ENCODE peak calls at places on chromosomes 6 and 20, in eight cellular contexts. One of them, this sample, is unnamed.

GRCh38 chr20:48189177-48189576 is 403.9 kb upstream of the SULF2 start:
- DNase-seq in GM23248: peak; percentile 22
- DNase-seq in endothelial cell of umbilical vein: peak; percentile 5
- DNase-seq in GM23338: peak; percentile 53
- DNase-seq in K562: no peak
- DNase-seq in fibroblast of lung: peak; percentile 54
- DNase-seq in hepatocyte: no peak
- DNase-seq in A673: peak; percentile 14
- DNase-seq in this sample: no peak

GRCh38 chr20:5745416-5745968 is 4.7 kb upstream of the SHLD1 start:
- DNase-seq in GM23248: no peak
- DNase-seq in endothelial cell of umbilical vein: no peak
- DNase-seq in GM23338: no peak
- DNase-seq in K562: no peak
- DNase-seq in fibroblast of lung: no peak
- DNase-seq in hepatocyte: no peak
- DNase-seq in A673: no peak
- DNase-seq in this sample: no peak

GRCh38 chr6:168837231-168837903 is 396.4 kb downstream of the SMOC2 start:
- DNase-seq in GM23248: no peak
- DNase-seq in endothelial cell of umbilical vein: no peak
- DNase-seq in GM23338: peak; percentile 32
- DNase-seq in K562: no peak
- DNase-seq in fibroblast of lung: no peak
- DNase-seq in hepatocyte: no peak
- DNase-seq in A673: no peak
- DNase-seq in this sample: no peak

GRCh38 chr6:121794630-121795029 is 359.2 kb downstream of the GJA1 start:
- DNase-seq in GM23248: peak; percentile 97
- DNase-seq in endothelial cell of umbilical vein: peak; percentile 81
- DNase-seq in GM23338: no peak
- DNase-seq in K562: no peak
- DNase-seq in fibroblast of lung: peak; percentile 98
- DNase-seq in hepatocyte: peak; percentile 26
- DNase-seq in A673: no peak
- DNase-seq in this sample: peak; percentile 69

GRCh38 chr6:157941101-157941863 is 40.4 kb upstream of the SYNJ2 start:
- DNase-seq in GM23248: no peak
- DNase-seq in endothelial cell of umbilical vein: no peak
- DNase-seq in GM23338: no peak
- DNase-seq in K562: no peak
- DNase-seq in fibroblast of lung: no peak
- DNase-seq in hepatocyte: no peak
- DNase-seq in A673: no peak
- DNase-seq in this sample: no peak

GRCh38 chr20:61839912-61840441 is 225.7 kb downstream of the TAF4 start:
- DNase-seq in GM23248: no peak
- DNase-seq in endothelial cell of umbilical vein: no peak
- DNase-seq in GM23338: no peak
- DNase-seq in K562: no peak
- DNase-seq in fibroblast of lung: no peak
- DNase-seq in hepatocyte: no peak
- DNase-seq in A673: no peak
- DNase-seq in this sample: no peak

GRCh38 chr6:4909063-4909645 is 94.7 kb downstream of the RPP40 start:
- DNase-seq in GM23248: no peak
- DNase-seq in endothelial cell of umbilical vein: no peak
- DNase-seq in GM23338: no peak
- DNase-seq in K562: no peak
- DNase-seq in fibroblast of lung: no peak
- DNase-seq in hepatocyte: no peak
- DNase-seq in A673: no peak
- DNase-seq in this sample: no peak

GRCh38 chr20:62641749-62642665 is at the start of gene SLCO4A1:
- DNase-seq in GM23248: peak; percentile 65
- DNase-seq in endothelial cell of umbilical vein: peak; percentile 56
- DNase-seq in GM23338: peak; percentile 75
- DNase-seq in K562: peak; percentile 98
- DNase-seq in fibroblast of lung: peak; percentile 49
- DNase-seq in hepatocyte: peak; percentile 75
- DNase-seq in A673: peak; percentile 93
- DNase-seq in this sample: no peak

GRCh38 chr6:12903246-12903645 is 186.7 kb downstream of the PHACTR1 start:
- DNase-seq in GM23248: no peak
- DNase-seq in endothelial cell of umbilical vein: no peak
- DNase-seq in GM23338: no peak
- DNase-seq in K562: no peak
- DNase-seq in fibroblast of lung: no peak
- DNase-seq in hepatocyte: no peak
- DNase-seq in A673: no peak
- DNase-seq in this sample: no peak

GRCh38 chr6:109079981-109080380 is 14.7 kb downstream of the SESN1 start:
- DNase-seq in GM23248: no peak
- DNase-seq in endothelial cell of umbilical vein: no peak
- DNase-seq in GM23338: no peak
- DNase-seq in K562: no peak
- DNase-seq in fibroblast of lung: no peak
- DNase-seq in hepatocyte: no peak
- DNase-seq in A673: no peak
- DNase-seq in this sample: no peak

GRCh38 chr6:118784641-118785164 is 109.2 kb upstream of the ASF1A start:
- DNase-seq in GM23248: no peak
- DNase-seq in endothelial cell of umbilical vein: no peak
- DNase-seq in GM23338: no peak
- DNase-seq in K562: no peak
- DNase-seq in fibroblast of lung: no peak
- DNase-seq in hepatocyte: no peak
- DNase-seq in A673: peak; percentile 28
- DNase-seq in this sample: no peak

GRCh38 chr6:3286641-3287171 is 28.0 kb downstream of the PSMG4 start:
- DNase-seq in GM23248: no peak
- DNase-seq in endothelial cell of umbilical vein: no peak
- DNase-seq in GM23338: no peak
- DNase-seq in K562: no peak
- DNase-seq in fibroblast of lung: no peak
- DNase-seq in hepatocyte: no peak
- DNase-seq in A673: no peak
- DNase-seq in this sample: no peak

GRCh38 chr6:47308223-47308567 is 1.5 kb downstream of the TNFRSF21 start:
- DNase-seq in GM23248: peak; percentile 6
- DNase-seq in endothelial cell of umbilical vein: no peak
- DNase-seq in GM23338: no peak
- DNase-seq in K562: no peak
- DNase-seq in fibroblast of lung: no peak
- DNase-seq in hepatocyte: no peak
- DNase-seq in A673: no peak
- DNase-seq in this sample: no peak

GRCh38 chr6:122995930-122996796 is at the start of gene CLVS2:
- DNase-seq in GM23248: peak; percentile 49
- DNase-seq in endothelial cell of umbilical vein: no peak
- DNase-seq in GM23338: peak; percentile 89
- DNase-seq in K562: no peak
- DNase-seq in fibroblast of lung: peak; percentile 25
- DNase-seq in hepatocyte: peak; percentile 37
- DNase-seq in A673: peak; percentile 95
- DNase-seq in this sample: no peak
- TF ChIP-seq EZH2 in GM23248: peak; percentile 42
- TF ChIP-seq EZH2 in endothelial cell of umbilical vein: peak; percentile 84
- TF ChIP-seq EZH2 in GM23338: peak; percentile 55
- TF ChIP-seq EZH2 in K562: no peak
- TF ChIP-seq EZH2 in fibroblast of lung: no peak
- TF ChIP-seq EZH2 in hepatocyte: peak; percentile 49
- TF ChIP-seq EZH2 in A673: no peak
- TF ChIP-seq EZH2 in this sample: peak; percentile 92

GRCh38 chr20:36307412-36308317 is 1.5 kb downstream of the DLGAP4 start:
- DNase-seq in GM23248: no peak
- DNase-seq in endothelial cell of umbilical vein: no peak
- DNase-seq in GM23338: peak; percentile 38
- DNase-seq in K562: peak; percentile 7
- DNase-seq in fibroblast of lung: no peak
- DNase-seq in hepatocyte: no peak
- DNase-seq in A673: no peak
- DNase-seq in this sample: no peak

GRCh38 chr20:36309643-36310042 is 3.5 kb downstream of the DLGAP4 start:
- DNase-seq in GM23248: no peak
- DNase-seq in endothelial cell of umbilical vein: no peak
- DNase-seq in GM23338: no peak
- DNase-seq in K562: no peak
- DNase-seq in fibroblast of lung: no peak
- DNase-seq in hepatocyte: no peak
- DNase-seq in A673: no peak
- DNase-seq in this sample: no peak

GRCh38 chr20:36308986-36309385 is 2.8 kb downstream of the DLGAP4 start:
- DNase-seq in GM23248: no peak
- DNase-seq in endothelial cell of umbilical vein: no peak
- DNase-seq in GM23338: peak; percentile 32
- DNase-seq in K562: no peak
- DNase-seq in fibroblast of lung: no peak
- DNase-seq in hepatocyte: no peak
- DNase-seq in A673: no peak
- DNase-seq in this sample: no peak

GRCh38 chr20:36306557-36307411 is 645 bp downstream of the DLGAP4 start:
- DNase-seq in GM23248: no peak
- DNase-seq in endothelial cell of umbilical vein: no peak
- DNase-seq in GM23338: peak; percentile 45
- DNase-seq in K562: no peak
- DNase-seq in fibroblast of lung: no peak
- DNase-seq in hepatocyte: no peak
- DNase-seq in A673: no peak
- DNase-seq in this sample: no peak

DNA sequence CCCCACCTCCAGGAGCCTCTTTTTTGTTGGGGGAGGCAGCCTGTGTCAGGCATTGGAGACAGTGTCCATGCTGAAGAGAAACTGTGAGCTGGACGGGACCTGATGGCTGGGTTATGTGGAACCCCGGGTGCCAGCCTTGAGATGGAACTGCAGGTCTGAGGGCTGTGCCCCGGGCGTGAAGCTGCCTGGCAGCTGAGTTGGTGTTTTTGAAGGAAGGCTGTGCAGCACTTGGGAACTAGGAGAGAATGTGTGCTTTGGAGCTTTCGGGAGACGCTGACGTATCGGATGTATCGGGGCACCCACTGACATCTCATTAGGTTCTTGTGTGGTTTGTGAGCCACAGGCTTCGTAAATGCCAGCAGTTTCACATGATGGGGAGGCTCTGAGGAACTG is 2.2 kb downstream of the DLGAP4 start:
- DNase-seq in GM23248: no peak
- DNase-seq in endothelial cell of umbilical vein: no peak
- DNase-seq in GM23338: no peak
- DNase-seq in K562: no peak
- DNase-seq in fibroblast of lung: no peak
- DNase-seq in hepatocyte: no peak
- DNase-seq in A673: no peak
- DNase-seq in this sample: no peak
- TF ChIP-seq EZH2 in GM23248: no peak
- TF ChIP-seq EZH2 in endothelial cell of umbilical vein: no peak
- TF ChIP-seq EZH2 in GM23338: no peak
- TF ChIP-seq EZH2 in K562: no peak
- TF ChIP-seq EZH2 in fibroblast of lung: no peak
- TF ChIP-seq EZH2 in hepatocyte: no peak
- TF ChIP-seq EZH2 in A673: no peak
- TF ChIP-seq EZH2 in this sample: no peak

GRCh38 chr6:35025241-35026188 is 115.6 kb downstream of the TCP11 start:
- DNase-seq in GM23248: peak; percentile 46
- DNase-seq in endothelial cell of umbilical vein: peak; percentile 29
- DNase-seq in GM23338: peak; percentile 52
- DNase-seq in K562: no peak
- DNase-seq in fibroblast of lung: no peak
- DNase-seq in hepatocyte: no peak
- DNase-seq in A673: no peak
- DNase-seq in this sample: no peak
- TF ChIP-seq EZH2 in GM23248: no peak
- TF ChIP-seq EZH2 in endothelial cell of umbilical vein: no peak
- TF ChIP-seq EZH2 in GM23338: no peak
- TF ChIP-seq EZH2 in K562: no peak
- TF ChIP-seq EZH2 in fibroblast of lung: no peak
- TF ChIP-seq EZH2 in hepatocyte: no peak
- TF ChIP-seq EZH2 in A673: no peak
- TF ChIP-seq EZH2 in this sample: no peak

GRCh38 chr6:90294614-90294988 is 2.0 kb downstream of the BACH2 start:
- DNase-seq in GM23248: peak; percentile 15
- DNase-seq in endothelial cell of umbilical vein: no peak
- DNase-seq in GM23338: peak; percentile 51
- DNase-seq in K562: no peak
- DNase-seq in fibroblast of lung: peak; percentile 37
- DNase-seq in hepatocyte: no peak
- DNase-seq in A673: peak; percentile 22
- DNase-seq in this sample: no peak

GRCh38 chr6:90294008-90294511 is 2.6 kb downstream of the BACH2 start:
- DNase-seq in GM23248: no peak
- DNase-seq in endothelial cell of umbilical vein: no peak
- DNase-seq in GM23338: no peak
- DNase-seq in K562: no peak
- DNase-seq in fibroblast of lung: no peak
- DNase-seq in hepatocyte: no peak
- DNase-seq in A673: no peak
- DNase-seq in this sample: no peak

GRCh38 chr6:90296346-90297123 is at the start of gene BACH2:
- DNase-seq in GM23248: peak; percentile 93
- DNase-seq in endothelial cell of umbilical vein: peak; percentile 78
- DNase-seq in GM23338: peak; percentile 97
- DNase-seq in K562: peak; percentile 85
- DNase-seq in fibroblast of lung: peak; percentile 92
- DNase-seq in hepatocyte: peak; percentile 97
- DNase-seq in A673: peak; percentile 90
- DNase-seq in this sample: no peak

GRCh38 chr6:90295854-90296345 is 743 bp downstream of the BACH2 start:
- DNase-seq in GM23248: peak; percentile 74
- DNase-seq in endothelial cell of umbilical vein: peak; percentile 73
- DNase-seq in GM23338: peak; percentile 69
- DNase-seq in K562: peak; percentile 71
- DNase-seq in fibroblast of lung: peak; percentile 79
- DNase-seq in hepatocyte: peak; percentile 80
- DNase-seq in A673: peak; percentile 64
- DNase-seq in this sample: no peak

DNA sequence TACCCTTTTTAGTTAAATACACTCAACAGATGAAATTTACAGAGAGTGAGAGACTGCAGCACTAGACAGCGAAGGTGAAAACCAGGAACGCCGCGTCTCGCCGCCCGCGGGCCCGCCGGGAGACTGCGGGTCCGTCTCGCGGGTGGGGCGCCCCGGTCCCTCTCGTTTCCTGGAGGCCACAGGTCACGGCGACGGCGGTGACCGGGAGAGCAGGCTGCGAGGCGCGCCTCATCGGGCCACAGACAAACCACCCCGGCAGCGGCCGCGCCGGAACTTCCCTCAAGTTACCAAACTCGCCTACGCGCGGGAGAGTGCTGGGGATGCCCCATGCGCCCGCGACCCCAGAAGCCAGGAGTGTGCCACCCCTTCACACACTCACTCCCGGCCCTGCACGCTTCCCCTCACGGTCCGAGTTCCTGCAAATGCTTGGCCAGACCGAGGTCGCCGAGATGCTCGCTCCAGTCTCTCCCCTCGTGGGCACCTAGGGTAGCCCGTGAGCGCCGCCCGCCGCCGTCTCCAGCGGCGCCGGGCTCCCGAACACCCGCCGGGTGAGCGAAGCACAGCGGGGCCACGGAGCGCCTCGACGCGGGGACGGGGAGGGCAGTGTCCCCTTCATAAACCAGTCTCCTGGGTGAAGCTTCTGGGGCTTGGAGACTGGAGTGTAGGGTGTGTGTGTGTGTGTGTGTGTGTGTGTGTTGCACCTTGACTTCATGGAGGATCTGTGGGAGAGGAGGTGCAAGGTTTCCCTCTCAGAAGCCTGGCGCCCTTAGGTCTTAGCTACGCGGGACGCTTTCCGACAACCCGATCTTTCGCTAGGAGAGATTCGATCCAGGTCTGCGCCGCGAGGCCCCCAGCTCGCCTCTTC is 1.4 kb downstream of the BACH2 start:
- DNase-seq in GM23248: peak; percentile 47
- DNase-seq in endothelial cell of umbilical vein: peak; percentile 56
- DNase-seq in GM23338: peak; percentile 48
- DNase-seq in K562: peak; percentile 25
- DNase-seq in fibroblast of lung: peak; percentile 58
- DNase-seq in hepatocyte: peak; percentile 68
- DNase-seq in A673: peak; percentile 20
- DNase-seq in this sample: no peak
- TF ChIP-seq EZH2 in GM23248: peak; percentile 88
- TF ChIP-seq EZH2 in endothelial cell of umbilical vein: peak; percentile 50
- TF ChIP-seq EZH2 in GM23338: peak; percentile 5
- TF ChIP-seq EZH2 in K562: no peak
- TF ChIP-seq EZH2 in fibroblast of lung: no peak
- TF ChIP-seq EZH2 in hepatocyte: no peak
- TF ChIP-seq EZH2 in A673: peak; percentile 72
- TF ChIP-seq EZH2 in this sample: no peak